ENCODE peak calls at places on chromosomes 11 and 22, in eight cellular contexts. X is psoas muscle, N is HCT116, U is HFF-Myc, O is vagina, R is suprapubic skin, L is brain microvascular endothelial cell, G is uterus. C is an unnamed sample.

GRCh38 chr11:41978951-41979350 is 519.5 kb upstream of the LRRC4C start:
- DNase-seq in X (no peak), N (no peak), U (no peak), O (no peak), R (no peak), L (no peak), G (no peak), C (no peak)

GRCh38 chr11:128783513-128783912 is 83.6 kb downstream of the KCNJ1 start:
- DNase-seq in X (no peak), N (no peak), U (no peak), O (no peak), R (no peak), L (no peak), G (no peak), C (no peak)

GRCh38 chr11:1746516-1746931 is 3.9 kb downstream of the IFITM10 start:
- DNase-seq in X (peak), N (no peak), U (no peak), O (no peak), R (peak), L (no peak), G (no peak), C (no peak)

GRCh38 chr11:2846470-2846869 is 39.1 kb downstream of the CDKN1C start:
- DNase-seq in X (no peak), N (no peak), U (no peak), O (no peak), R (no peak), L (no peak), G (no peak), C (no peak)

GRCh38 chr11:2077061-2077802 is 62.0 kb downstream of the IGF2 start:
- DNase-seq in X (no peak), N (no peak), U (no peak), O (no peak), R (no peak), L (peak), G (no peak), C (peak)

GRCh38 chr11:97743205-97743742 is 1277.5 kb upstream of the CNTN5 start:
- DNase-seq in X (no peak), N (no peak), U (no peak), O (no peak), R (no peak), L (peak), G (no peak), C (no peak)

GRCh38 chr11:102546923-102547471 is 16.4 kb upstream of the MMP7 start:
- DNase-seq in X (no peak), N (no peak), U (no peak), O (no peak), R (no peak), L (no peak), G (no peak), C (no peak)

GRCh38 chr11:106086850-106087249 is 9.4 kb downstream of the AASDHPPT start:
- DNase-seq in X (no peak), N (no peak), U (no peak), O (no peak), R (no peak), L (no peak), G (no peak), C (no peak)

GRCh38 chr22:29479417-29480261 is at the start of gene NEFH:
- DNase-seq in X (no peak), N (no peak), U (no peak), O (no peak), R (no peak), L (no peak), G (no peak), C (no peak)

GRCh38 chr22:50620861-50621490 is 7.0 kb downstream of the ARSA start:
- DNase-seq in X (no peak), N (no peak), U (no peak), O (no peak), R (no peak), L (no peak), G (no peak), C (no peak)

GRCh38 chr11:112513417-112513816 is 252.8 kb upstream of the PLET1 start:
- DNase-seq in X (no peak), N (no peak), U (no peak), O (no peak), R (no peak), L (no peak), G (no peak), C (no peak)

GRCh38 chr11:44244649-44245308 is 65.2 kb downstream of the ALX4 start:
- DNase-seq in X (no peak), N (no peak), U (no peak), O (no peak), R (no peak), L (peak), G (no peak), C (no peak)

GRCh38 chr11:44243633-44244343 is 66.2 kb downstream of the ALX4 start:
- DNase-seq in X (no peak), N (no peak), U (no peak), O (no peak), R (no peak), L (peak), G (no peak), C (no peak)

GRCh38 chr11:44241851-44242250 is 68.1 kb downstream of the ALX4 start:
- DNase-seq in X (peak), N (no peak), U (no peak), O (no peak), R (no peak), L (no peak), G (no peak), C (no peak)

GRCh38 chr11:44246726-44247125 is 63.2 kb downstream of the ALX4 start:
- DNase-seq in X (peak), N (no peak), U (no peak), O (no peak), R (no peak), L (no peak), G (no peak), C (peak)

GRCh38 chr11:44243086-44243485 is 66.9 kb downstream of the ALX4 start:
- DNase-seq in X (no peak), N (no peak), U (no peak), O (no peak), R (no peak), L (no peak), G (no peak), C (no peak)
- TF ChIP-seq CTCF in X (no peak), N (no peak), U (no peak), O (no peak), R (no peak), L (no peak), G (no peak), C (no peak)

DNA sequence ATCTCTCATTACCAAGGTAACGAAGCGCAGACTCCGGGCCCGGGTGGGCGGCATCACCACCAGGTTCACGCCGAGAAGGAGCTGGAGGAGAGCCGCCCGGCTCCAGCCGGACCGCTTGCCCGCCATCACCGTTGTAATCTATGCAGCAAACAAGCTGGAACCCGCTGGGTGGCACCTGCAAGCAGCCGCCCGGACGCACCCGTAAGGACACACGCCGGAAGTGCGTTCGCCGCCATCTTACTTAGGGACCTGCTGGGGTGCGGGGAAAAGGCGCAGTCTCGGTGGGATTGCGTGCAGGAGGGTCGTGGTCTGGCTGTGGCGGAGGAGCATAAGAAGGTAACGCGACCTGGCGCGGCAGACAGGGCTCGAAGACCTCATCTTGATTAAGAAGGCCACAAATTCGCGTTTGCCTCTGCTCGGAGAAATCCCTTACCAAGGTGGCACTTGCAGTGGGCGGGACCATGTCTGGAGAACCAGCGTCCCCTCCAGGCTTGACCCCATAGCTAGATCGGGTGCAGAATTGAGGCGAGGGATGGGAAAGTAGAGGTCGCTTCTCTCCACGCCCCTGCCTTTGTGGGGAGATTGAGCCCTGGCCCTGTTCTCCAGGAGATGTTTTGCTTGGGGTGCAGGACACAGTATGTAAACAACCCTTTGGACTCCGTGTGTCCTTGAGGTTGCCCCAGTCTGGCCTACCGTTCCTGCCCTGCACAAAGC is at the start of gene ACP2:
- DNase-seq in X (peak), N (peak), U (peak), O (no peak), R (peak), L (peak), G (peak), C (no peak)
- H3K4me3 ChIP-seq in X (peak), N (peak), U (peak), O (peak), R (peak), L (peak), G (peak), C (peak)

GRCh38 chr11:121326230-121326629 is 33.7 kb downstream of the SC5D start:
- DNase-seq in X (no peak), N (no peak), U (no peak), O (no peak), R (no peak), L (no peak), G (no peak), C (no peak)

GRCh38 chr11:121323208-121323607 is 30.6 kb downstream of the SC5D start:
- DNase-seq in X (no peak), N (no peak), U (no peak), O (no peak), R (no peak), L (no peak), G (no peak), C (no peak)

GRCh38 chr11:121318848-121319834 is 26.6 kb downstream of the SC5D start:
- DNase-seq in X (no peak), N (peak), U (peak), O (no peak), R (no peak), L (peak), G (no peak), C (peak)

DNA sequence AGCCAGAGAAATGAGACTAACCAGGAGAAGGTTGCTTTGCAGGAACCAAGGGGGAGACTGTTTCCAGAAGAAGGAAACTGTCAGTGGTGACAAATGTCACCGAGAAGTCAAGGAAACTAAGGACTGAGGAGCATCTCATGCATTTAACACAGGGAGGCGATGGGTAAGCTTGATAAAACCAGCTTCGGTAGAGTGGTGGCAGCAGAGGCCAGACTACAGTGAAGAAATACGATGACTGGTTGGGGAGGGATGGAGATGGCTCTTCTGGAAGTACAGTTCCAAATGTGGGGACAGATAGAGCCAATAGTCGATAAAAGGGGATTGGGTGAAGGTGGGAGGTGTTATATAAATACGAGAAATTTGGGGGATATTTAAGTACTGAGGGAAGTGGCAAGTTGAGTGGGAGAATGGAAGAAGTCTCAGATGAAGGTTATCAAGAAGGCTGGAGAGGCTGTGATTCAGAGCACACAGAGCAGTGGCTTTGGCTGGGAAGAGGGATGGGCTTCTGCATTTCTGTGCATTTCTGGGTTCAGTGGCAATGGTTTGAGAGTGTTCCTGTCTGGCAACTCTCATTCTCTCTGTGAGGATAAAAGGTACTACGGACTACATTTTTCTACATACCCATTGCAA is 29.2 kb downstream of the SC5D start:
- DNase-seq in X (no peak), N (peak), U (no peak), O (no peak), R (no peak), L (no peak), G (no peak), C (no peak)
- TF ChIP-seq CTCF in X (peak), N (peak), U (peak), O (no peak), R (no peak), L (peak), G (peak), C (peak)

DNA sequence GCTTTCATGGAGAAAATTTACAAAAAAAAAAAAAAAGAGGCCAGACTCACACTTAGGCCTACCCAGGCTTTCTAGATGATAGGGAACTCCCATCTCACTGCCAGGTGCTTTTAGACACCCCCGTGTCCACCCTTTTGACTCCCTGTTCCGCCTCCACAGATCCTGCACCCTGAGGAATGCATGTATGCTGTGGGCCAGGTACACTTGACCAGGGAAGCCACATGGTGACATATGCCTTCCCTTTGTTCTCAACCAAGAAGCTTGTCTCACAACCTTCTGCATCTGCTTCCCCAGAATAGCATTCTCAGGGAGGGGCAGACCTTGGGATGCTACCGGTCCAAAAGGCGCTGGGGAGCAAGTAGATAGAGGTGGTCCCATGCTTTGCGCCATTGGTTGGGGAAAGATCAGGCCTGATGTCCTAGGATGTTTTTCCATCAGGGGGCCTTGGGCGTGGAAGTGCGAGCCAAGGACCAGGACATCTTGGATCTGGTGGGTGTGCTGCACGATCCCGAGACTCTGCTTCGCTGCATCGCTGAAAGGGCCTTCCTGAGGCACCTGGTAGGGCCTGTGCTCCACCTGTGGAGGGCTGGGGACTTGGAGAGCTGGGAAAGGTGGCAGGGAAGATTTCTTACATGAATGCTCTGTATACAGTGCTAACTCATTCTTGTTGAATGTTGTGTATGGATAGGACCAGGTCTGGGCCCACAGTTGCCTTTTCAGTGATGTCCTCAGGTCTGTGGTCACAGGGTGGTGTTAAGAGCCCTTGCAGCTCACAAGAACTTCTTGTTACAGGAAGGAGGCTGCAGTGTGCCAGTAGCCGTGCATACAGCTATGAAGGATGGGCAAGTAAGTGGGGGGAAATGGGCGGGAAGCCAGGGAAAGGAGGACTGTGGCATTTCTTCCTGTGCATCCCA is 7.5 kb downstream of the HMBS start:
- DNase-seq in X (no peak), N (no peak), U (no peak), O (no peak), R (no peak), L (no peak), G (no peak), C (no peak)
- H3K4me3 ChIP-seq in X (no peak), N (no peak), U (peak), O (no peak), R (no peak), L (peak), G (no peak), C (no peak)